ENCODE peak calls at places on chromosomes 6 and 20, in four cellular contexts. One of them, this sample, is unnamed.
A peak's percentile ranks its signal among the peaks of the same experiment; 100 is the strongest.

GRCh38 chr6:33590531-33591198 is 10.6 kb upstream of the BAK1 start:
- DNase-seq in B cell: no peak
- DNase-seq in neural crest cell: no peak
- DNase-seq in MCF 10A: peak; percentile 48
- DNase-seq in this sample: no peak

GRCh38 chr20:4484431-4485057 is 237.2 kb upstream of the PRND start:
- DNase-seq in B cell: no peak
- DNase-seq in neural crest cell: no peak
- DNase-seq in MCF 10A: no peak
- DNase-seq in this sample: no peak

GRCh38 chr6:51495016-51495805 is 592.2 kb downstream of the PKHD1 start:
- DNase-seq in B cell: no peak
- DNase-seq in neural crest cell: no peak
- DNase-seq in MCF 10A: no peak
- DNase-seq in this sample: no peak

GRCh38 chr6:156250593-156250992 is 526.6 kb upstream of the ARID1B start:
- DNase-seq in B cell: no peak
- DNase-seq in neural crest cell: no peak
- DNase-seq in MCF 10A: no peak
- DNase-seq in this sample: no peak

GRCh38 chr6:156589281-156589680 is 187.9 kb upstream of the ARID1B start:
- DNase-seq in B cell: no peak
- DNase-seq in neural crest cell: no peak
- DNase-seq in MCF 10A: no peak
- DNase-seq in this sample: no peak

GRCh38 chr6:89186762-89187161 is 30.4 kb downstream of the GABRR1 start:
- DNase-seq in B cell: no peak
- DNase-seq in neural crest cell: no peak
- DNase-seq in MCF 10A: no peak
- DNase-seq in this sample: no peak

GRCh38 chr20:10034717-10035571 is at the start of gene ANKEF1:
- DNase-seq in B cell: peak; percentile 73
- DNase-seq in neural crest cell: peak; percentile 57
- DNase-seq in MCF 10A: peak; percentile 72
- DNase-seq in this sample: peak; percentile 75

GRCh38 chr6:112562348-112563220 is 215.5 kb downstream of the RFPL4B start:
- DNase-seq in B cell: no peak
- DNase-seq in neural crest cell: no peak
- DNase-seq in MCF 10A: no peak
- DNase-seq in this sample: no peak

GRCh38 chr20:20820104-20820503 is 107.7 kb upstream of the RALGAPA2 start:
- DNase-seq in B cell: no peak
- DNase-seq in neural crest cell: peak; percentile 39
- DNase-seq in MCF 10A: peak; percentile 45
- DNase-seq in this sample: no peak

GRCh38 chr6:154991207-154991606 is 3.9 kb upstream of the TIAM2 start:
- DNase-seq in B cell: no peak
- DNase-seq in neural crest cell: no peak
- DNase-seq in MCF 10A: peak; percentile 72
- DNase-seq in this sample: no peak

DNA sequence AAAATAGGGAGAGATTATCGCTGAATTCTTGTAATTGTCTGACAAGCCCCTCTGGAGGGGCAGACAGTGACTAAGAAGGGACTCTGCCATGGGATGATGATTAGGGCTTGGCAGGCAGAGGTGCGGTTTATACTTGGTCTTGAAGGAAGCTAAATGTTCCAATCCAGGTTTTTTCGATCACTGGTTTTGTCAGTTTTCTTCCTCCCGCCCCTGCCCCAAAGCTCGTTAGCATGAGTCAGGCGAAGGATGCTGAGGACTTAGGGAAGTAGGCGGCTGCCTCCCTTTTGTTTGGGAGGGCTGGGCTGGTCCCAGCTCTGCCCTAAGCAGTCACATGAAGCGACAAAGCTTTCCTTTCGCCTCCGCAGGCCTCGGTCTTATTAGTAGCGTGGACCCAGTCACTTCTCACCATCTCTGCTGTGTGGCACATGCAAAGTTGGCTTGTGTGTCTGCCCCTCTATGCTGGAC is 314.2 kb downstream of the CDC5L start:
- DNase-seq in B cell: no peak
- DNase-seq in neural crest cell: no peak
- DNase-seq in MCF 10A: no peak
- DNase-seq in this sample: no peak
- TF ChIP-seq CTCF in B cell: no peak
- TF ChIP-seq CTCF in neural crest cell: no peak
- TF ChIP-seq CTCF in MCF 10A: no peak
- TF ChIP-seq CTCF in this sample: no peak

GRCh38 chr6:158597565-158597964 is 37.7 kb downstream of the TMEM181 start:
- DNase-seq in B cell: no peak
- DNase-seq in neural crest cell: no peak
- DNase-seq in MCF 10A: no peak
- DNase-seq in this sample: no peak

GRCh38 chr6:158593670-158594069 is 33.8 kb downstream of the TMEM181 start:
- DNase-seq in B cell: no peak
- DNase-seq in neural crest cell: no peak
- DNase-seq in MCF 10A: no peak
- DNase-seq in this sample: no peak

GRCh38 chr6:158591134-158591809 is 31.4 kb downstream of the TMEM181 start:
- DNase-seq in B cell: no peak
- DNase-seq in neural crest cell: no peak
- DNase-seq in MCF 10A: no peak
- DNase-seq in this sample: no peak

GRCh38 chr6:158596861-158597260 is 37.0 kb downstream of the TMEM181 start:
- DNase-seq in B cell: peak; percentile 41
- DNase-seq in neural crest cell: no peak
- DNase-seq in MCF 10A: no peak
- DNase-seq in this sample: no peak

DNA sequence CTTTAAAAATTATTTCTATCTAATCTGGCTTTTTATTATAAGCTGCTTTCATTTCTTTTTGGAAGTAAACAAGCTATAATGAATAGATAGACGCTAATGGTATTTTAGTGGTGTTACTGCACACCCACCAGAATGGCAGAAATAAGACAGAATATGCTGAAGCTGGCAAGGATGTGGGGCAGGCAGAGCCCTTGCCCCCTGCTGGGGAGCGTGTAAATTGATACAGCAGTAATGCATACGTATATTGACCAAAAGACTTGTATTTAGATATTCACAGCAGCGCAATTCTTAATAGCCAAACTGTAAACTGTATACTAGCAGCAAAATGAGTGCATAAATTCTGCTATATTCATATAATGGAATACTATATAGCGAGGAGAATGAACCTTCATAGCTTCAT is 35.3 kb downstream of the TMEM181 start:
- DNase-seq in B cell: no peak
- DNase-seq in neural crest cell: no peak
- DNase-seq in MCF 10A: no peak
- DNase-seq in this sample: no peak
- TF ChIP-seq CTCF in B cell: peak; percentile 22
- TF ChIP-seq CTCF in neural crest cell: peak; percentile 54
- TF ChIP-seq CTCF in MCF 10A: peak; percentile 19
- TF ChIP-seq CTCF in this sample: no peak

GRCh38 chr6:105001906-105002305 is 45.0 kb downstream of the LIN28B start:
- DNase-seq in B cell: no peak
- DNase-seq in neural crest cell: no peak
- DNase-seq in MCF 10A: no peak
- DNase-seq in this sample: no peak

GRCh38 chr6:105001063-105001462 is 44.2 kb downstream of the LIN28B start:
- DNase-seq in B cell: no peak
- DNase-seq in neural crest cell: no peak
- DNase-seq in MCF 10A: no peak
- DNase-seq in this sample: no peak

DNA sequence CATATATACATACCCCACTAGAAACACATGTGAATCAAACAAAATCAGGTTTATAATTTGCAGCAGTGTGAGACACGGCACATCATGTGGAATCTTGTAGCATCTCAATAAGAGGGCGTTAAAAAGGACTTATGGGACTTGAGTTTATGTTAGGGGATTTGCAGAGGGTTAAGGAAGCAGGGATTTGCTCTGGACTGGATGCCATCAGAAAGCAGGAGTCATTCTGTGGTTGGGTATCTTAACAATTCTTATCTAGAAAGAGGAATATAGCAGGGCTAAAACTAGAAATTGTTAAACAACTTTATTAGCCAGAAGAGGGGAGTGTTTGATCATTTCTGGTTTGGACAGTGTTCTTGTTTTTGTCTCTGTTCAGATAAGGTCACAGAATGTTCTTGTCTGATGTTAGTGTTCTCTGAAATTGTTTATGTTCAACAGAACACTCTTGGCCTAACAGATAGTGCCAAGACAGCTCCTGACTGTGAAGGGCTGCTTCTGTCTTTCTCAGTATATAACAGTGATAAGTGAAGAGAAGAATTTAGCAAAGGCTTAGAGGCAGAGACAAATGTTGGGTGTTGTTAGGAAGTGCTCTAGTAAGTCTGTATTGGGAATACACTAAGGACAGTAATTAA is 39.2 kb downstream of the LIN28B start:
- DNase-seq in B cell: no peak
- DNase-seq in neural crest cell: no peak
- DNase-seq in MCF 10A: peak; percentile 49
- DNase-seq in this sample: no peak
- TF ChIP-seq CTCF in B cell: no peak
- TF ChIP-seq CTCF in neural crest cell: no peak
- TF ChIP-seq CTCF in MCF 10A: peak; percentile 30
- TF ChIP-seq CTCF in this sample: no peak

DNA sequence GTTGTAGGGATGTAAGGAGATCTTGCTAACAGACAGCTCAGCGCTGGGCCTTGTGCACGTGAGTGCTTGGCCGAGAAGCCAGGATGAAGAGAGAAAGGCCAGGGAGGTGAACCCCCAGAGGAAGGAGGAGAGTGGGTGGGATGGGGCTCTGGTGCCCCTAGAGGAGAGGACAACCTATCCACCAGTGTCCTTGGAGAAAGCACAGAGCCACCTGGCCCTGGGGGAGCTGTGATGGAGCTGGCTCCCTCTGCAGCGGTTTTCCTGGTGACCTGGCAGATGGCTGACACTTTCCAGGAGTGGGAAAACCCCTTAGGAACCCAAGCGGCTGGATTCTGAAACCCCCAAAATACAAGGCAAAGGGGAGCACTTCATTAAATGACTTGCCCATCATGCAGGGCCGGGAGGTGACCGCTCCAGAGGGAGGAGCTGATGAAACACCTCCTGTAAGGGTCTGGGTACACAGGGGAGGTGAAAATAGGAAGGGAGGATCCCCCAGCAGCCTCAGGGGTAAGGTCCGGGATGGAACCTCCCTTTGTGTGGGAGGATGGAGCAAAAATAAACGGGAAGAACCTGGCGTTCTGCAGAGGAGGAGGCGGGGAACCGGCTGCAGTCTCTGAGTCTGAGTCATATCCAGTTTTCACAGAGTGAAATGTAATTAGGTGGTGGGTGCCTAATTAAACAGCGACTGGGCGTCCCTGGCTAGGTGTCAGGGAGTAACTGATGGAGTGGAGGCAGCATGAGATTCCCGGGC is 80.4 kb downstream of the SULF2 start:
- DNase-seq in B cell: no peak
- DNase-seq in neural crest cell: no peak
- DNase-seq in MCF 10A: peak; percentile 33
- DNase-seq in this sample: no peak
- TF ChIP-seq CTCF in B cell: no peak
- TF ChIP-seq CTCF in neural crest cell: no peak
- TF ChIP-seq CTCF in MCF 10A: no peak
- TF ChIP-seq CTCF in this sample: no peak